ENCODE peak calls at places on chromosomes 7 and 10, in ten cellular contexts. One of them, this sample, is unnamed.

GRCh38 chr10:104274762-104275721 is 6.1 kb downstream of the GSTO2 start:
- DNase-seq in upper lobe of left lung: peak; percentile 91
- DNase-seq in sigmoid colon: no peak
- DNase-seq in A549: peak; percentile 57
- DNase-seq in transverse colon: peak; percentile 54
- DNase-seq in esophagus muscularis mucosa: no peak
- DNase-seq in ovary: peak; percentile 27
- DNase-seq in H1: peak; percentile 91
- DNase-seq in SK-N-SH: peak; percentile 79
- DNase-seq in K562: peak; percentile 60
- DNase-seq in this sample: no peak

GRCh38 chr7:2193120-2193519 is 39.6 kb downstream of the MAD1L1 start:
- DNase-seq in upper lobe of left lung: no peak
- DNase-seq in sigmoid colon: no peak
- DNase-seq in A549: no peak
- DNase-seq in transverse colon: no peak
- DNase-seq in esophagus muscularis mucosa: no peak
- DNase-seq in ovary: no peak
- DNase-seq in H1: no peak
- DNase-seq in SK-N-SH: peak; percentile 35
- DNase-seq in K562: no peak
- DNase-seq in this sample: no peak

GRCh38 chr7:112573302-112574039 is 92.7 kb downstream of the LSMEM1 start:
- DNase-seq in upper lobe of left lung: no peak
- DNase-seq in sigmoid colon: no peak
- DNase-seq in A549: no peak
- DNase-seq in transverse colon: peak; percentile 22
- DNase-seq in esophagus muscularis mucosa: no peak
- DNase-seq in ovary: no peak
- DNase-seq in H1: no peak
- DNase-seq in SK-N-SH: no peak
- DNase-seq in K562: peak; percentile 84
- DNase-seq in this sample: no peak

GRCh38 chr7:50766106-50766505 is 16.6 kb downstream of the GRB10 start:
- DNase-seq in upper lobe of left lung: no peak
- DNase-seq in sigmoid colon: no peak
- DNase-seq in A549: no peak
- DNase-seq in transverse colon: no peak
- DNase-seq in esophagus muscularis mucosa: no peak
- DNase-seq in ovary: no peak
- DNase-seq in H1: no peak
- DNase-seq in SK-N-SH: no peak
- DNase-seq in K562: no peak
- DNase-seq in this sample: no peak

GRCh38 chr7:76294344-76295024 is 8.0 kb upstream of the HSPB1 start:
- DNase-seq in upper lobe of left lung: peak; percentile 94
- DNase-seq in sigmoid colon: peak; percentile 99
- DNase-seq in A549: peak; percentile 96
- DNase-seq in transverse colon: peak; percentile 96
- DNase-seq in esophagus muscularis mucosa: peak; percentile 98
- DNase-seq in ovary: peak; percentile 98
- DNase-seq in H1: peak; percentile 87
- DNase-seq in SK-N-SH: peak; percentile 92
- DNase-seq in K562: peak; percentile 82
- DNase-seq in this sample: peak; percentile 97

GRCh38 chr7:105816270-105816843 is 60.0 kb downstream of the ATXN7L1 start:
- DNase-seq in upper lobe of left lung: no peak
- DNase-seq in sigmoid colon: no peak
- DNase-seq in A549: no peak
- DNase-seq in transverse colon: no peak
- DNase-seq in esophagus muscularis mucosa: no peak
- DNase-seq in ovary: no peak
- DNase-seq in H1: no peak
- DNase-seq in SK-N-SH: no peak
- DNase-seq in K562: no peak
- DNase-seq in this sample: no peak

GRCh38 chr7:6422926-6423632 is 24.7 kb downstream of the DAGLB start:
- DNase-seq in upper lobe of left lung: no peak
- DNase-seq in sigmoid colon: no peak
- DNase-seq in A549: no peak
- DNase-seq in transverse colon: no peak
- DNase-seq in esophagus muscularis mucosa: no peak
- DNase-seq in ovary: no peak
- DNase-seq in H1: no peak
- DNase-seq in SK-N-SH: no peak
- DNase-seq in K562: no peak
- DNase-seq in this sample: no peak

GRCh38 chr10:46992794-46993552 is 81.7 kb downstream of the PTPN20 start:
- DNase-seq in upper lobe of left lung: no peak
- DNase-seq in sigmoid colon: peak; percentile 85
- DNase-seq in A549: peak; percentile 31
- DNase-seq in transverse colon: peak; percentile 25
- DNase-seq in esophagus muscularis mucosa: no peak
- DNase-seq in ovary: no peak
- DNase-seq in H1: peak; percentile 56
- DNase-seq in SK-N-SH: peak; percentile 52
- DNase-seq in K562: no peak
- DNase-seq in this sample: no peak

GRCh38 chr7:128352138-128352537 is 8.4 kb upstream of the RBM28 start:
- DNase-seq in upper lobe of left lung: peak; percentile 92
- DNase-seq in sigmoid colon: peak; percentile 78
- DNase-seq in A549: peak; percentile 22
- DNase-seq in transverse colon: peak; percentile 33
- DNase-seq in esophagus muscularis mucosa: no peak
- DNase-seq in ovary: peak; percentile 42
- DNase-seq in H1: peak; percentile 90
- DNase-seq in SK-N-SH: peak; percentile 63
- DNase-seq in K562: no peak
- DNase-seq in this sample: no peak

GRCh38 chr7:139186146-139186545 is 44.9 kb upstream of the UBN2 start:
- DNase-seq in upper lobe of left lung: no peak
- DNase-seq in sigmoid colon: no peak
- DNase-seq in A549: no peak
- DNase-seq in transverse colon: no peak
- DNase-seq in esophagus muscularis mucosa: no peak
- DNase-seq in ovary: no peak
- DNase-seq in H1: no peak
- DNase-seq in SK-N-SH: no peak
- DNase-seq in K562: no peak
- DNase-seq in this sample: no peak

GRCh38 chr7:111357691-111358090 is 204.6 kb downstream of the IMMP2L start:
- DNase-seq in upper lobe of left lung: no peak
- DNase-seq in sigmoid colon: no peak
- DNase-seq in A549: peak; percentile 18
- DNase-seq in transverse colon: no peak
- DNase-seq in esophagus muscularis mucosa: no peak
- DNase-seq in ovary: no peak
- DNase-seq in H1: no peak
- DNase-seq in SK-N-SH: no peak
- DNase-seq in K562: no peak
- DNase-seq in this sample: no peak

GRCh38 chr10:110963162-110963561 is 43.8 kb downstream of the SHOC2 start:
- DNase-seq in upper lobe of left lung: no peak
- DNase-seq in sigmoid colon: no peak
- DNase-seq in A549: no peak
- DNase-seq in transverse colon: no peak
- DNase-seq in esophagus muscularis mucosa: no peak
- DNase-seq in ovary: no peak
- DNase-seq in H1: no peak
- DNase-seq in SK-N-SH: no peak
- DNase-seq in K562: no peak
- DNase-seq in this sample: no peak

GRCh38 chr7:47301657-47302295 is 280.1 kb downstream of the TNS3 start:
- DNase-seq in upper lobe of left lung: no peak
- DNase-seq in sigmoid colon: peak; percentile 54
- DNase-seq in A549: no peak
- DNase-seq in transverse colon: no peak
- DNase-seq in esophagus muscularis mucosa: no peak
- DNase-seq in ovary: no peak
- DNase-seq in H1: peak; percentile 22
- DNase-seq in SK-N-SH: no peak
- DNase-seq in K562: no peak
- DNase-seq in this sample: no peak

DNA sequence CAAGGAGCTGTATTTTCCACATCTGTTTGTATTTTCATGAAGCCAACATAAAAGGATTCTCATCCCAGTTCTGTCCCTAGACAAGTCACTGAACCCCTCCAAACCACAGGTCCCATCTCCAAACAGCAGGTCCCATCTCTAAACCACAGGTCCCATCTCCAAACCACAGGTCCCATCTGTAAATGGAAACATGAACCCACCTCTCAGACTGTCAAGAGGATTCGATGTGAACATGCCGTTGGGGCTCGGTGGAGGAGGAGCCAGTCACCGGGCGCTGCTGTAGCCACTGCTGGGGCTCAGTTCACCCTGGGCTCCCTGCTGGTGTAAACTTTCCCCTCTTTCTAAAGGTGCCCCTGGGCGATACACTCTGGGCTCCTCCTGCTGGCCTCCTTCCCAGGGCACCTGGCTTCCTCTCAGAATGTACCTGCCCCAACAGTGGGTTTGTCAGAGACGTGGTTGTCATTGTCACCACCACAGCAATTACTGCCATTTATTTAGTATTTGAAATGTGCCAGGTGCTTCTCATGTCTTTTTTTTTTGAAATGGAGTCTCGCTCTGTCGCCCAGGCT is 13.0 kb downstream of the LHPP start:
- DNase-seq in upper lobe of left lung: no peak
- DNase-seq in sigmoid colon: no peak
- DNase-seq in A549: no peak
- DNase-seq in transverse colon: no peak
- DNase-seq in esophagus muscularis mucosa: no peak
- DNase-seq in ovary: no peak
- DNase-seq in H1: no peak
- DNase-seq in SK-N-SH: no peak
- DNase-seq in K562: no peak
- DNase-seq in this sample: no peak
- TF ChIP-seq EP300 in upper lobe of left lung: no peak
- TF ChIP-seq EP300 in sigmoid colon: no peak
- TF ChIP-seq EP300 in A549: no peak
- TF ChIP-seq EP300 in transverse colon: no peak
- TF ChIP-seq EP300 in esophagus muscularis mucosa: no peak
- TF ChIP-seq EP300 in ovary: no peak
- TF ChIP-seq EP300 in H1: no peak
- TF ChIP-seq EP300 in SK-N-SH: no peak
- TF ChIP-seq EP300 in K562: no peak
- TF ChIP-seq EP300 in this sample: no peak

DNA sequence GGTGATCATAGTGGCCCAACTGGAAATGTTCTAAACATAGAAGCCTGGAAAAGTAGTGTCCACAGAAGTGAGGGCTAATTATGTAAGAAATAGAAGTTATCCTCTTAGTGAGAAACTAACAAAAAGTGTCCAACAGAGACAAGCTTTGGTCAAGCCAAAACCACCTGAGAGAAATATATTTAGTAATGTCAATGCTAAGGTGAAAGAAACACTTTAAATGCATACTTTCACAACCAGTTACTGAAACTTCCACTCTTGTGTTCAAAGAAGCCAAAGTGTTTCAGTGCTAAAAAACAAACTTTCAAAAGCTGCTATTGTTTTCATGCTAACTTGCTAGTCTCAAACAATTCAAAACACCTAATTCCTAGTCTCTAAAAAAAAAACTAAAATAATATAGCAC is 18.1 kb downstream of the RAB11FIP2 start:
- DNase-seq in upper lobe of left lung: no peak
- DNase-seq in sigmoid colon: no peak
- DNase-seq in A549: no peak
- DNase-seq in transverse colon: no peak
- DNase-seq in esophagus muscularis mucosa: no peak
- DNase-seq in ovary: no peak
- DNase-seq in H1: no peak
- DNase-seq in SK-N-SH: no peak
- DNase-seq in K562: no peak
- DNase-seq in this sample: no peak
- TF ChIP-seq CTCF in upper lobe of left lung: no peak
- TF ChIP-seq CTCF in sigmoid colon: no peak
- TF ChIP-seq CTCF in A549: no peak
- TF ChIP-seq CTCF in transverse colon: no peak
- TF ChIP-seq CTCF in esophagus muscularis mucosa: no peak
- TF ChIP-seq CTCF in ovary: no peak
- TF ChIP-seq CTCF in H1: no peak
- TF ChIP-seq CTCF in SK-N-SH: no peak
- TF ChIP-seq CTCF in K562: no peak
- TF ChIP-seq CTCF in this sample: no peak

GRCh38 chr10:63866075-63866746 is 345.0 kb downstream of the REEP3 start:
- DNase-seq in upper lobe of left lung: no peak
- DNase-seq in sigmoid colon: peak; percentile 64
- DNase-seq in A549: peak; percentile 49
- DNase-seq in transverse colon: peak; percentile 27
- DNase-seq in esophagus muscularis mucosa: no peak
- DNase-seq in ovary: peak; percentile 8
- DNase-seq in H1: peak; percentile 88
- DNase-seq in SK-N-SH: peak; percentile 74
- DNase-seq in K562: peak; percentile 74
- DNase-seq in this sample: no peak
- TF ChIP-seq EP300 in upper lobe of left lung: no peak
- TF ChIP-seq EP300 in sigmoid colon: no peak
- TF ChIP-seq EP300 in A549: no peak
- TF ChIP-seq EP300 in transverse colon: no peak
- TF ChIP-seq EP300 in esophagus muscularis mucosa: no peak
- TF ChIP-seq EP300 in ovary: no peak
- TF ChIP-seq EP300 in H1: no peak
- TF ChIP-seq EP300 in SK-N-SH: no peak
- TF ChIP-seq EP300 in K562: no peak
- TF ChIP-seq EP300 in this sample: no peak

GRCh38 chr10:70535451-70535850 is 56.9 kb downstream of the PALD1 start:
- DNase-seq in upper lobe of left lung: no peak
- DNase-seq in sigmoid colon: no peak
- DNase-seq in A549: no peak
- DNase-seq in transverse colon: no peak
- DNase-seq in esophagus muscularis mucosa: no peak
- DNase-seq in ovary: no peak
- DNase-seq in H1: no peak
- DNase-seq in SK-N-SH: no peak
- DNase-seq in K562: no peak
- DNase-seq in this sample: no peak

GRCh38 chr10:70534281-70534680 is 55.7 kb downstream of the PALD1 start:
- DNase-seq in upper lobe of left lung: no peak
- DNase-seq in sigmoid colon: no peak
- DNase-seq in A549: no peak
- DNase-seq in transverse colon: no peak
- DNase-seq in esophagus muscularis mucosa: no peak
- DNase-seq in ovary: no peak
- DNase-seq in H1: no peak
- DNase-seq in SK-N-SH: no peak
- DNase-seq in K562: peak; percentile 45
- DNase-seq in this sample: no peak

GRCh38 chr10:70538195-70538520 is 59.6 kb downstream of the PALD1 start:
- DNase-seq in upper lobe of left lung: no peak
- DNase-seq in sigmoid colon: no peak
- DNase-seq in A549: no peak
- DNase-seq in transverse colon: no peak
- DNase-seq in esophagus muscularis mucosa: no peak
- DNase-seq in ovary: no peak
- DNase-seq in H1: no peak
- DNase-seq in SK-N-SH: no peak
- DNase-seq in K562: no peak
- DNase-seq in this sample: no peak

GRCh38 chr10:70537398-70538194 is 59.0 kb downstream of the PALD1 start:
- DNase-seq in upper lobe of left lung: peak; percentile 72
- DNase-seq in sigmoid colon: no peak
- DNase-seq in A549: peak; percentile 19
- DNase-seq in transverse colon: peak; percentile 62
- DNase-seq in esophagus muscularis mucosa: no peak
- DNase-seq in ovary: no peak
- DNase-seq in H1: peak; percentile 90
- DNase-seq in SK-N-SH: no peak
- DNase-seq in K562: peak; percentile 64
- DNase-seq in this sample: no peak

GRCh38 chr10:70536196-70536920 is 57.8 kb downstream of the PALD1 start:
- DNase-seq in upper lobe of left lung: no peak
- DNase-seq in sigmoid colon: no peak
- DNase-seq in A549: no peak
- DNase-seq in transverse colon: no peak
- DNase-seq in esophagus muscularis mucosa: no peak
- DNase-seq in ovary: no peak
- DNase-seq in H1: no peak
- DNase-seq in SK-N-SH: no peak
- DNase-seq in K562: no peak
- DNase-seq in this sample: no peak
- TF ChIP-seq CTCF in upper lobe of left lung: no peak
- TF ChIP-seq CTCF in sigmoid colon: no peak
- TF ChIP-seq CTCF in A549: no peak
- TF ChIP-seq CTCF in transverse colon: no peak
- TF ChIP-seq CTCF in esophagus muscularis mucosa: no peak
- TF ChIP-seq CTCF in ovary: no peak
- TF ChIP-seq CTCF in H1: peak; percentile 3
- TF ChIP-seq CTCF in SK-N-SH: no peak
- TF ChIP-seq CTCF in K562: no peak
- TF ChIP-seq CTCF in this sample: no peak